ENCODE peak calls at places on chromosomes 3 and 15, in seven cellular contexts. E is stomach, L is cardiac fibroblast, S is PC-9, Y is pancreas, A is left ventricle myocardium inferior, T is PC-3. F is an unnamed sample.

GRCh38 chr3:51686512-51687215 is 15.6 kb downstream of the TEX264 start:
- DNase-seq in E (peak; percentile 55), L (peak; percentile 76), S (no peak), Y (no peak), A (peak; percentile 64), T (peak; percentile 48), F (no peak)

GRCh38 chr3:12356175-12356574 is 67.3 kb downstream of the PPARG start:
- DNase-seq in E (no peak), L (no peak), S (no peak), Y (no peak), A (no peak), T (no peak), F (no peak)

GRCh38 chr15:71136159-71137137 is 21.2 kb downstream of the THSD4 start:
- DNase-seq in E (no peak), L (peak; percentile 96), S (peak; percentile 75), Y (no peak), A (no peak), T (peak; percentile 92), F (no peak)

GRCh38 chr3:45794177-45794560 is 2.2 kb downstream of the SLC6A20 start:
- DNase-seq in E (no peak), L (no peak), S (no peak), Y (no peak), A (no peak), T (no peak), F (no peak)

GRCh38 chr15:45116482-45117326 is 2.6 kb downstream of the DUOXA2 start:
- DNase-seq in E (no peak), L (no peak), S (no peak), Y (no peak), A (no peak), T (no peak), F (peak; percentile 40)

GRCh38 chr15:66472176-66472999 is 25.2 kb downstream of the SNAPC5 start:
- DNase-seq in E (no peak), L (peak; percentile 30), S (no peak), Y (no peak), A (no peak), T (no peak), F (no peak)

GRCh38 chr3:177944228-177944661 is 592.0 kb upstream of the KCNMB2 start:
- DNase-seq in E (no peak), L (peak; percentile 28), S (no peak), Y (no peak), A (no peak), T (peak; percentile 11), F (no peak)

GRCh38 chr3:52896613-52897012 is 735 bp downstream of the STIMATE start:
- DNase-seq in E (no peak), L (no peak), S (no peak), Y (no peak), A (no peak), T (peak; percentile 14), F (no peak)

GRCh38 chr15:59501531-59502113 is 63.6 kb downstream of the FAM81A start:
- DNase-seq in E (peak; percentile 46), L (peak; percentile 82), S (peak; percentile 46), Y (peak; percentile 28), A (no peak), T (peak; percentile 91), F (peak; percentile 70)

GRCh38 chr3:106836906-106837305 is 540.3 kb upstream of the CCDC54 start:
- DNase-seq in E (no peak), L (no peak), S (no peak), Y (no peak), A (no peak), T (no peak), F (no peak)

GRCh38 chr3:112629425-112629824 is 11.5 kb downstream of the CCDC80 start:
- DNase-seq in E (no peak), L (peak; percentile 94), S (no peak), Y (no peak), A (peak; percentile 40), T (peak; percentile 80), F (no peak)

GRCh38 chr15:49688135-49688790 is 67.4 kb downstream of the DTWD1 start:
- DNase-seq in E (no peak), L (no peak), S (no peak), Y (no peak), A (no peak), T (no peak), F (no peak)

GRCh38 chr3:129528589-129529100 is at the start of gene RHO:
- DNase-seq in E (no peak), L (no peak), S (no peak), Y (no peak), A (no peak), T (no peak), F (no peak)

GRCh38 chr15:61820212-61820611 is 240.0 kb downstream of the VPS13C start:
- DNase-seq in E (no peak), L (no peak), S (no peak), Y (no peak), A (no peak), T (no peak), F (no peak)

GRCh38 chr3:31667582-31667981 is 134.9 kb downstream of the STT3B start:
- DNase-seq in E (no peak), L (no peak), S (no peak), Y (no peak), A (no peak), T (no peak), F (no peak)

GRCh38 chr3:126113733-126114132 is 29.8 kb upstream of the SLC41A3 start:
- DNase-seq in E (no peak), L (no peak), S (no peak), Y (peak; percentile 1), A (no peak), T (no peak), F (peak; percentile 52)

GRCh38 chr15:57580428-57580827 is 11.3 kb upstream of the MYZAP start:
- DNase-seq in E (no peak), L (no peak), S (no peak), Y (peak; percentile 63), A (no peak), T (no peak), F (no peak)

GRCh38 chr15:57583282-57583681 is 8.4 kb upstream of the MYZAP start:
- DNase-seq in E (no peak), L (no peak), S (no peak), Y (no peak), A (no peak), T (no peak), F (no peak)

GRCh38 chr15:57582080-57582479 is 9.6 kb upstream of the MYZAP start:
- DNase-seq in E (no peak), L (no peak), S (no peak), Y (no peak), A (no peak), T (no peak), F (no peak)

GRCh38 chr15:57578288-57578900 is 13.3 kb upstream of the MYZAP start:
- DNase-seq in E (no peak), L (no peak), S (no peak), Y (no peak), A (no peak), T (no peak), F (no peak)

DNA sequence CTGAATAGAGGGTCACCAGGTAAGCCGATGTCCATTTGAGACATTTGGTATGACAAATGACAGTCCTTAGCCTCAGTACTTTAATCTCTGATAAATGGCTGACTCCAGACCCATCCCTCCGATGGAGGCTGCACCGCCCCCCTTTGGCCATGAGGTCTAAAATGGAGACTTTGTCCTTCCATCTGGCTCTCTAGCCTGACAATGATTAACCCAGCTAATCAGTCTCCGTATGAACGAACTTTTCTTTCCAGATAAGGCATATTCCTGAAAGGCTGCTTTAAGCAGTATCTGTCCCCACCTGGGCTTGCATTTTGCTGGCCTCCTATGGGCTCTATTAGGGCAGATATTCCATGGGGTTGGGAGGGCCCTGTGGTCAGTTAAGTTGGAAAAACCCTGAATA is 10.8 kb upstream of the MYZAP start:
- DNase-seq in E (no peak), L (no peak), S (no peak), Y (peak; percentile 69), A (no peak), T (no peak), F (no peak)
- TF ChIP-seq CTCF in E (no peak), L (no peak), S (no peak), Y (no peak), A (no peak), T (no peak), F (no peak)

DNA sequence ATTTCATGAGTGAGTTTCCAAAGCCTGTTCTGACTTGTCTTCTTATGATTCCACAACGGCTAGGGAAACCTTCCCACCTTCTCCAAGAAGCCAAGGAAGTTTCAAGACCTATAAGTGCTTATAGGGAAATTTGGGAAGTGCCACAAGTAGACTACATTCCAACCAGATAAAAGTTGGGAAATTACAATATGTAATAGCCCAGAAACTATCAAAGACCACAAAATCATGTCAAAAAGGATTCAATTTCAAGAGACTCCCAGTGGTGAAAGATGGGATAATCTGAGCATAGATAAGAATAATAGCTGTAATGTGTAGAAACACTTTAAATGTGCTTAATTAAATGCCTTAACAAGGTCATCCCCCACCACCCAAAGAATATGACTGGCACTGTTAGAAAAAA is 169.2 kb upstream of the SLC2A2 start:
- DNase-seq in E (no peak), L (no peak), S (no peak), Y (no peak), A (no peak), T (no peak), F (no peak)
- TF ChIP-seq CTCF in E (no peak), L (no peak), S (peak; percentile 32), Y (no peak), A (no peak), T (peak; percentile 39), F (no peak)

GRCh38 chr15:75366163-75366562 is 2.2 kb downstream of the MAN2C1 start:
- DNase-seq in E (no peak), L (no peak), S (no peak), Y (no peak), A (no peak), T (no peak), F (no peak)

GRCh38 chr15:75368689-75369239 is 357 bp upstream of the MAN2C1 start:
- DNase-seq in E (no peak), L (no peak), S (no peak), Y (no peak), A (no peak), T (no peak), F (no peak)

GRCh38 chr15:75367913-75368688 is at the start of gene MAN2C1:
- DNase-seq in E (peak; percentile 98), L (peak; percentile 95), S (peak; percentile 93), Y (peak; percentile 97), A (peak; percentile 95), T (peak; percentile 98), F (peak; percentile 95)

GRCh38 chr15:75364881-75365280 is 3.5 kb downstream of the MAN2C1 start:
- DNase-seq in E (no peak), L (no peak), S (no peak), Y (no peak), A (no peak), T (no peak), F (no peak)

DNA sequence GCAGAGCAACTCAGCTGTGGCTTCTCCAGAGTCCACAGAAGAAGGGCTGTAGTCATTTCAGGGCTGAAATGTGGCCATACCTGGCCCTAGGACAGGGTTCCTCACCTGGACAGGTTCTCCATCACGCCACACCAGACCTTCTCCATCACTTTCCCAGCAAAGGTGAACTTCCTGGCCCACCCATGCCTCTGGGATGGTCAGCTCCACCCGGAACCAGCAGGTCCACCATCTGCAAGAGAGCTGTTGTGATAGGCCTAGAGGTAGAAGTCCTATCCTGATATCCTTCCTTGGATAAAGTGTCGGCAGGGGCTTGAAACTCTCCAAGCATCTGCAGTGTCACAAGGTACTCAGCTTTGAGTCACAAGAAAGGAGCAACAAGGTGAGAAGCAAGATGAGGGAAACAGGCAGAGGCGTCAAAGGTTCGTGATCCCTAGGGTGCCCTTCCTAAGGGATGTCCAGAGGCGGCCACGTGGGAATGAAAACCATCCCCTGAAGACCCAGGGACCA is 948 bp downstream of the MAN2C1 start:
- DNase-seq in E (no peak), L (no peak), S (no peak), Y (no peak), A (no peak), T (no peak), F (no peak)
- TF ChIP-seq CTCF in E (no peak), L (no peak), S (peak; percentile 72), Y (no peak), A (no peak), T (no peak), F (no peak)

GRCh38 chr15:86756688-86757087 is 677.0 kb downstream of the AGBL1 start:
- DNase-seq in E (no peak), L (no peak), S (no peak), Y (no peak), A (no peak), T (no peak), F (no peak)
- TF ChIP-seq CTCF in E (no peak), L (no peak), S (peak; percentile 26), Y (no peak), A (no peak), T (no peak), F (peak; percentile 8)

F was measured in glutamatergic neuron.